ENCODE peak calls at places on chromosomes 7 and 10, in six cellular contexts. C is A673, N is H1, A is WERI-Rb-1, O is Peyer's patch, J is HCT116. E is an unnamed sample. For H3K27me3, the result is how much of the 10 kb centered on the place peaks cover.

GRCh38 chr7:64883113-64883905 is 19.8 kb upstream of the ZNF273 start:
- DNase-seq in A (no peak), J (no peak), C (no peak), O (no peak), N (no peak), E (no peak)

GRCh38 chr7:105877736-105878135 is 1.3 kb upstream of the ATXN7L1 start:
- DNase-seq in O (no peak), J (no peak), A (no peak), N (no peak), C (peak), E (no peak)

GRCh38 chr7:132756482-132756990 is 180.3 kb upstream of the PLXNA4 start:
- DNase-seq in O (no peak), A (no peak), N (no peak), C (no peak), J (no peak), E (no peak)

GRCh38 chr10:95246582-95247051 is 44.2 kb downstream of the PDLIM1 start:
- DNase-seq in A (peak), N (peak), C (peak), O (peak), J (peak), E (peak)

GRCh38 chr7:55063036-55063435 is 44.2 kb downstream of the EGFR start:
- DNase-seq in C (no peak), A (no peak), O (no peak), N (no peak), J (no peak), E (no peak)

GRCh38 chr7:29915481-29916215 is 74.0 kb downstream of the SCRN1 start:
- DNase-seq in C (no peak), O (no peak), J (no peak), A (no peak), N (no peak), E (no peak)

GRCh38 chr7:147771344-147771743 is 819.2 kb upstream of the C7orf33 start:
- DNase-seq in O (no peak), A (no peak), J (no peak), N (no peak), C (no peak), E (no peak)

GRCh38 chr7:35993663-35994622 is 159.1 kb upstream of the EEPD1 start:
- DNase-seq in A (no peak), N (no peak), O (no peak), J (no peak), C (peak), E (no peak)

GRCh38 chr7:14747701-14748100 is 154.8 kb downstream of the DGKB start:
- DNase-seq in J (no peak), A (no peak), N (no peak), O (no peak), C (peak), E (no peak)

GRCh38 chr7:35555934-35556333 is 139.0 kb downstream of the HERPUD2 start:
- DNase-seq in N (no peak), C (no peak), J (no peak), O (no peak), A (no peak), E (no peak)

GRCh38 chr10:120824864-120825263 is 26.3 kb upstream of the WDR11 start:
- DNase-seq in C (peak), O (no peak), A (peak), J (peak), N (peak), E (no peak)

GRCh38 chr7:14834888-14835287 is 67.7 kb downstream of the DGKB start:
- DNase-seq in N (no peak), C (peak), A (no peak), O (no peak), J (no peak), E (no peak)

GRCh38 chr10:16867556-16867955 is 50.3 kb upstream of the RSU1 start:
- DNase-seq in O (no peak), A (no peak), J (peak), N (no peak), C (peak), E (no peak)

GRCh38 chr10:79593377-79593776 is 17.4 kb upstream of the SFTPA1 start:
- DNase-seq in C (no peak), J (no peak), A (no peak), N (no peak), O (no peak), E (no peak)

GRCh38 chr7:39144420-39144819 is 166.7 kb downstream of the POU6F2 start:
- DNase-seq in O (no peak), J (no peak), A (no peak), N (no peak), C (no peak), E (no peak)

GRCh38 chr10:84140036-84140379 is 699 bp downstream of the GHITM start:
- DNase-seq in J (no peak), N (no peak), A (peak), C (no peak), O (no peak), E (no peak)

GRCh38 chr7:85828654-85829053 is 641.8 kb upstream of the SEMA3D start:
- DNase-seq in O (no peak), A (no peak), J (no peak), N (no peak), C (no peak), E (no peak)

GRCh38 chr10:63166742-63167258 is 33.7 kb downstream of the NRBF2 start:
- DNase-seq in J (peak), O (no peak), N (no peak), A (peak), C (peak), E (no peak)

GRCh38 chr7:12127490-12127889 is 83.6 kb upstream of the TMEM106B start:
- DNase-seq in A (no peak), J (no peak), O (no peak), N (no peak), C (no peak), E (no peak)

GRCh38 chr7:149662591-149663095 is 110.7 kb downstream of the ZNF467 start:
- DNase-seq in C (peak), N (peak), O (peak), J (peak), A (peak), E (peak)

GRCh38 chr7:151831606-151832005 is 45.3 kb downstream of the PRKAG2 start:
- DNase-seq in O (no peak), J (no peak), A (no peak), C (no peak), N (no peak), E (no peak)

GRCh38 chr7:121752706-121753105 is 120.3 kb upstream of the PTPRZ1 start:
- DNase-seq in N (no peak), A (peak), C (peak), O (no peak), J (peak), E (no peak)
- TF ChIP-seq CTCF in N (no peak), A (peak), C (peak), O (peak), J (peak), E (no peak)

GRCh38 chr10:119176166-119176565 is 2.4 kb downstream of the PRDX3 start:
- DNase-seq in A (no peak), J (no peak), O (no peak), N (no peak), C (no peak), E (no peak)
- H3K27ac ChIP-seq in A (no peak), J (no peak), O (no peak), N (no peak), C (no peak), E (no peak)

GRCh38 chr7:155460926-155461613 is 3.1 kb downstream of the EN2 start:
- DNase-seq in J (no peak), O (no peak), A (no peak), N (no peak), C (no peak), E (no peak)
- H3K27me3 ChIP-seq in J (under half), O (half or more), A (half or more), N (half or more), C (half or more), E (half or more)

GRCh38 chr7:24721378-24722030 is 35.8 kb downstream of the GSDME start:
- DNase-seq in A (no peak), N (peak), C (peak), O (peak), J (no peak), E (no peak)

GRCh38 chr7:24724451-24725190 is 32.6 kb downstream of the GSDME start:
- DNase-seq in A (no peak), N (peak), O (peak), J (no peak), C (no peak), E (no peak)

GRCh38 chr7:24720283-24720682 is 37.0 kb downstream of the GSDME start:
- DNase-seq in A (no peak), N (no peak), J (no peak), C (no peak), O (peak), E (no peak)

GRCh38 chr7:24723178-24723530 is 34.1 kb downstream of the GSDME start:
- DNase-seq in O (no peak), C (no peak), A (no peak), J (no peak), N (no peak), E (no peak)

DNA sequence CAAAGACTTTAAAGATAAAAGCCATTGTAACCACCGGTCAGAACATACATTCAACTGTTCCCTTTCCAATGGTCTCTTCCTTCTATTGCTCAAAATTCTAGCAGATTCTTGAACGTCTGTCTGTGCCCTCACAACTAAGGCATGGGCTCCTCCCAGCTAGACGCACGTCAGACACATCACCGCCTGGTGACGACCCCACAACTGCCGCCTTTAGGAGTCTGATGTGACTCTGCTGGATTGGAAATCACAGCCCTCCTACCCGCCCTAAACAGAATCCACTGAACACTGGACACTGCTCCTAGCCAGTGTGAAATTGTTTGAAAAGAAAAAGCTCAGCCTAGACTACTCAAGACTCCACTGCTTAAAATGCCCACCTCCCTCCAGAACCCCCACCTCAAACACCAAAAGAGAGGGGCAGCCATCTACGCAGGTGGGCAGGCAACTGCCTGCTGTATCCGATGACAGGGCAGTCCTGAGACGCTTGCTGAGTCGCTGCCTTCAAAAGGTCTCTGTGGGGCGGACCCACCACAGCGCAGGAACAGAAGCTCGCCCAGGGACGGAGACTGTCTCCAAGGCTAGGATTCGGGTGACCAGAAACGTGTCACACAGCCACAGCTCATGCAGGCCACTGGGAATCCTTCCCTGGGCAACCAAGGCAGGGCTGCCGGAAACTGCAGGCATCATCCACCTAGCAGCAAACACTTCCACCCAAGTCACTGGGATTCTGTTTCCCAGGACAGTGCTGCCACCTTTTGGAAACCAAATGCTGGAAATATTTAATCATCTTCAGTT is 34.7 kb downstream of the GSDME start:
- DNase-seq in C (peak), O (peak), J (no peak), A (peak), N (peak), E (no peak)
- TF ChIP-seq CTCF in C (peak), O (peak), J (peak), A (peak), N (no peak), E (no peak)

GRCh38 chr10:7541137-7542087 is 125.4 kb downstream of the ITIH5 start:
- DNase-seq in N (peak), O (peak), C (no peak), J (no peak), A (no peak), E (no peak)
- H3K27ac ChIP-seq in N (peak), O (peak), C (no peak), J (no peak), A (no peak), E (no peak)

DNA sequence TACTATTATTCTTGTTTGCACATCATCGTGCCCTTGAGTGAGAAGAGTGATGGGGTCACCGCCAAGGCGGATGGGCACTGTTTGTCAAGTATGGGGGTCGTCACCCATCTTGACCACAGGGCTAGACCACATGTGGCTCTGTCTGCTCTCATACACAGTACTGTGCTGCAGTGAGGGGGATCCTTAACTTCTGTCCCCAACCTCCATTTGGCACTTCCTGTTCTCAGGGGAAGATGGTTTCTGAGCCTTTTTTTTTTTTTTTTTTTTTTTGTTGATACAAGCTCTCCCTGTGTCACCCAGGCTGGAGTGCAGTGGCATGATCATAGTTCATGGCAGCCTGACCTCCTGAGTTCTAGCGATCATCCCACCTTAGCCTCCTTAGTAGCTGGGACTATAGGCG is 13.6 kb downstream of the WBP1L start:
- DNase-seq in N (no peak), C (no peak), O (no peak), A (no peak), J (no peak), E (no peak)
- H3K27me3 ChIP-seq in N (under half), C (under half), O (under half), A (under half), J (under half), E (under half)

GRCh38 chr10:72328829-72329204 is 25.9 kb downstream of the DNAJB12 start:
- DNase-seq in J (no peak), A (no peak), C (no peak), O (no peak), N (no peak), E (no peak)
- TF ChIP-seq CTCF in J (no peak), A (no peak), C (no peak), O (no peak), N (no peak), E (no peak)

GRCh38 chr10:25492680-25493079 is 317.9 kb downstream of the GPR158 start:
- DNase-seq in O (no peak), C (no peak), N (no peak), J (no peak), A (no peak), E (no peak)
- H3K27ac ChIP-seq in O (no peak), C (no peak), N (no peak), J (no peak), A (no peak), E (no peak)

GRCh38 chr7:1596181-1597043 is 26.6 kb upstream of the PSMG3 start:
- DNase-seq in O (no peak), A (no peak), J (no peak), N (no peak), C (no peak), E (no peak)
- H3K27me3 ChIP-seq in O (under half), A (under half), J (under half), N (under half), C (under half), E (under half)

GRCh38 chr10:86110156-86110786 is 256.3 kb downstream of the GRID1 start:
- DNase-seq in A (no peak), C (no peak), O (no peak), J (no peak), N (peak), E (no peak)
- TF ChIP-seq CTCF in A (peak), C (peak), O (no peak), J (no peak), N (peak), E (no peak)